ENCODE peak calls at places on chromosomes 2 and 18, in eight cellular contexts. One of them, this sample, is unnamed.

GRCh38 chr18:70333757-70334156 is 44.9 kb downstream of the SOCS6 start:
- DNase-seq in cardiac fibroblast: peak; percentile 99
- DNase-seq in fibroblast of lung: peak; percentile 99
- DNase-seq in cardiac muscle cell: peak; percentile 91
- DNase-seq in brain microvascular endothelial cell: peak; percentile 96
- DNase-seq in K562: no peak
- DNase-seq in astrocyte of the spinal cord: peak; percentile 95
- DNase-seq in lung: peak; percentile 46
- DNase-seq in this sample: peak; percentile 83

GRCh38 chr2:38508311-38509039 is 94.3 kb downstream of the HNRNPLL start:
- DNase-seq in cardiac fibroblast: peak; percentile 90
- DNase-seq in fibroblast of lung: peak; percentile 64
- DNase-seq in cardiac muscle cell: peak; percentile 93
- DNase-seq in brain microvascular endothelial cell: peak; percentile 77
- DNase-seq in K562: peak; percentile 79
- DNase-seq in astrocyte of the spinal cord: peak; percentile 74
- DNase-seq in lung: peak; percentile 88
- DNase-seq in this sample: peak; percentile 59

GRCh38 chr2:7812231-7812995 is 869.4 kb upstream of the ID2 start:
- DNase-seq in cardiac fibroblast: peak; percentile 75
- DNase-seq in fibroblast of lung: peak; percentile 85
- DNase-seq in cardiac muscle cell: peak; percentile 37
- DNase-seq in brain microvascular endothelial cell: peak; percentile 71
- DNase-seq in K562: no peak
- DNase-seq in astrocyte of the spinal cord: peak; percentile 79
- DNase-seq in lung: no peak
- DNase-seq in this sample: peak; percentile 61

GRCh38 chr2:74493546-74493945 is 5.9 kb downstream of the LBX2 start:
- DNase-seq in cardiac fibroblast: peak; percentile 27
- DNase-seq in fibroblast of lung: no peak
- DNase-seq in cardiac muscle cell: no peak
- DNase-seq in brain microvascular endothelial cell: no peak
- DNase-seq in K562: no peak
- DNase-seq in astrocyte of the spinal cord: no peak
- DNase-seq in lung: no peak
- DNase-seq in this sample: no peak

GRCh38 chr2:222440670-222441422 is 16.5 kb downstream of the SGPP2 start:
- DNase-seq in cardiac fibroblast: peak; percentile 59
- DNase-seq in fibroblast of lung: peak; percentile 84
- DNase-seq in cardiac muscle cell: peak; percentile 81
- DNase-seq in brain microvascular endothelial cell: peak; percentile 43
- DNase-seq in K562: no peak
- DNase-seq in astrocyte of the spinal cord: peak; percentile 83
- DNase-seq in lung: no peak
- DNase-seq in this sample: peak; percentile 13

GRCh38 chr18:61635901-61636528 is 256.8 kb downstream of the RNF152 start:
- DNase-seq in cardiac fibroblast: peak; percentile 80
- DNase-seq in fibroblast of lung: peak; percentile 27
- DNase-seq in cardiac muscle cell: peak; percentile 68
- DNase-seq in brain microvascular endothelial cell: peak; percentile 35
- DNase-seq in K562: peak; percentile 22
- DNase-seq in astrocyte of the spinal cord: peak; percentile 67
- DNase-seq in lung: peak; percentile 50
- DNase-seq in this sample: no peak

GRCh38 chr2:25159947-25160346 is 8.4 kb downstream of the POMC start:
- DNase-seq in cardiac fibroblast: peak; percentile 15
- DNase-seq in fibroblast of lung: no peak
- DNase-seq in cardiac muscle cell: peak; percentile 42
- DNase-seq in brain microvascular endothelial cell: no peak
- DNase-seq in K562: peak; percentile 58
- DNase-seq in astrocyte of the spinal cord: no peak
- DNase-seq in lung: no peak
- DNase-seq in this sample: no peak

GRCh38 chr2:202172439-202173191 is 65.8 kb downstream of the SUMO1 start:
- DNase-seq in cardiac fibroblast: no peak
- DNase-seq in fibroblast of lung: peak; percentile 42
- DNase-seq in cardiac muscle cell: peak; percentile 24
- DNase-seq in brain microvascular endothelial cell: no peak
- DNase-seq in K562: no peak
- DNase-seq in astrocyte of the spinal cord: no peak
- DNase-seq in lung: no peak
- DNase-seq in this sample: no peak

GRCh38 chr18:6352275-6352674 is 62.4 kb downstream of the L3MBTL4 start:
- DNase-seq in cardiac fibroblast: no peak
- DNase-seq in fibroblast of lung: no peak
- DNase-seq in cardiac muscle cell: no peak
- DNase-seq in brain microvascular endothelial cell: no peak
- DNase-seq in K562: no peak
- DNase-seq in astrocyte of the spinal cord: no peak
- DNase-seq in lung: no peak
- DNase-seq in this sample: no peak

GRCh38 chr2:232386740-232387450 is 8.3 kb downstream of the ALPP start:
- DNase-seq in cardiac fibroblast: peak; percentile 15
- DNase-seq in fibroblast of lung: peak; percentile 36
- DNase-seq in cardiac muscle cell: peak; percentile 38
- DNase-seq in brain microvascular endothelial cell: peak; percentile 44
- DNase-seq in K562: no peak
- DNase-seq in astrocyte of the spinal cord: peak; percentile 20
- DNase-seq in lung: no peak
- DNase-seq in this sample: no peak

GRCh38 chr18:80167947-80168745 is 59.1 kb downstream of the ADNP2 start:
- DNase-seq in cardiac fibroblast: no peak
- DNase-seq in fibroblast of lung: no peak
- DNase-seq in cardiac muscle cell: no peak
- DNase-seq in brain microvascular endothelial cell: no peak
- DNase-seq in K562: no peak
- DNase-seq in astrocyte of the spinal cord: no peak
- DNase-seq in lung: no peak
- DNase-seq in this sample: no peak

GRCh38 chr2:40201425-40201824 is 250.5 kb downstream of the SLC8A1 start:
- DNase-seq in cardiac fibroblast: peak; percentile 35
- DNase-seq in fibroblast of lung: peak; percentile 30
- DNase-seq in cardiac muscle cell: no peak
- DNase-seq in brain microvascular endothelial cell: no peak
- DNase-seq in K562: no peak
- DNase-seq in astrocyte of the spinal cord: no peak
- DNase-seq in lung: no peak
- DNase-seq in this sample: no peak

GRCh38 chr18:2881490-2882195 is 34.8 kb downstream of the EMILIN2 start:
- DNase-seq in cardiac fibroblast: peak; percentile 90
- DNase-seq in fibroblast of lung: peak; percentile 85
- DNase-seq in cardiac muscle cell: peak; percentile 93
- DNase-seq in brain microvascular endothelial cell: peak; percentile 88
- DNase-seq in K562: no peak
- DNase-seq in astrocyte of the spinal cord: peak; percentile 85
- DNase-seq in lung: peak; percentile 33
- DNase-seq in this sample: no peak

GRCh38 chr2:59339837-59340207 is 1098.7 kb upstream of the FANCL start:
- DNase-seq in cardiac fibroblast: no peak
- DNase-seq in fibroblast of lung: no peak
- DNase-seq in cardiac muscle cell: no peak
- DNase-seq in brain microvascular endothelial cell: no peak
- DNase-seq in K562: no peak
- DNase-seq in astrocyte of the spinal cord: no peak
- DNase-seq in lung: no peak
- DNase-seq in this sample: no peak

GRCh38 chr18:44815108-44815507 is 134.4 kb downstream of the SETBP1 start:
- DNase-seq in cardiac fibroblast: no peak
- DNase-seq in fibroblast of lung: no peak
- DNase-seq in cardiac muscle cell: no peak
- DNase-seq in brain microvascular endothelial cell: no peak
- DNase-seq in K562: no peak
- DNase-seq in astrocyte of the spinal cord: no peak
- DNase-seq in lung: no peak
- DNase-seq in this sample: no peak

GRCh38 chr18:3251249-3251962 is 3.8 kb downstream of the MYL12A start:
- DNase-seq in cardiac fibroblast: peak; percentile 47
- DNase-seq in fibroblast of lung: no peak
- DNase-seq in cardiac muscle cell: no peak
- DNase-seq in brain microvascular endothelial cell: no peak
- DNase-seq in K562: no peak
- DNase-seq in astrocyte of the spinal cord: no peak
- DNase-seq in lung: no peak
- DNase-seq in this sample: no peak

GRCh38 chr2:204655101-204655500 is 109.8 kb downstream of the PARD3B start:
- DNase-seq in cardiac fibroblast: peak; percentile 66
- DNase-seq in fibroblast of lung: peak; percentile 43
- DNase-seq in cardiac muscle cell: peak; percentile 76
- DNase-seq in brain microvascular endothelial cell: no peak
- DNase-seq in K562: no peak
- DNase-seq in astrocyte of the spinal cord: no peak
- DNase-seq in lung: no peak
- DNase-seq in this sample: no peak

GRCh38 chr18:6982398-6982797 is 135.2 kb downstream of the LAMA1 start:
- DNase-seq in cardiac fibroblast: no peak
- DNase-seq in fibroblast of lung: no peak
- DNase-seq in cardiac muscle cell: no peak
- DNase-seq in brain microvascular endothelial cell: no peak
- DNase-seq in K562: no peak
- DNase-seq in astrocyte of the spinal cord: no peak
- DNase-seq in lung: no peak
- DNase-seq in this sample: no peak

GRCh38 chr2:200138386-200139184 is 167.9 kb upstream of the SPATS2L start:
- DNase-seq in cardiac fibroblast: peak; percentile 16
- DNase-seq in fibroblast of lung: peak; percentile 83
- DNase-seq in cardiac muscle cell: peak; percentile 30
- DNase-seq in brain microvascular endothelial cell: peak; percentile 33
- DNase-seq in K562: no peak
- DNase-seq in astrocyte of the spinal cord: peak; percentile 82
- DNase-seq in lung: no peak
- DNase-seq in this sample: no peak

GRCh38 chr2:217740796-217741195 is 262.0 kb downstream of the TNS1 start:
- DNase-seq in cardiac fibroblast: no peak
- DNase-seq in fibroblast of lung: no peak
- DNase-seq in cardiac muscle cell: no peak
- DNase-seq in brain microvascular endothelial cell: no peak
- DNase-seq in K562: no peak
- DNase-seq in astrocyte of the spinal cord: no peak
- DNase-seq in lung: no peak
- DNase-seq in this sample: no peak

GRCh38 chr2:18883626-18884456 is 294.5 kb upstream of the NT5C1B start:
- DNase-seq in cardiac fibroblast: peak; percentile 57
- DNase-seq in fibroblast of lung: peak; percentile 11
- DNase-seq in cardiac muscle cell: peak; percentile 41
- DNase-seq in brain microvascular endothelial cell: peak; percentile 20
- DNase-seq in K562: no peak
- DNase-seq in astrocyte of the spinal cord: peak; percentile 38
- DNase-seq in lung: no peak
- DNase-seq in this sample: peak; percentile 6

DNA sequence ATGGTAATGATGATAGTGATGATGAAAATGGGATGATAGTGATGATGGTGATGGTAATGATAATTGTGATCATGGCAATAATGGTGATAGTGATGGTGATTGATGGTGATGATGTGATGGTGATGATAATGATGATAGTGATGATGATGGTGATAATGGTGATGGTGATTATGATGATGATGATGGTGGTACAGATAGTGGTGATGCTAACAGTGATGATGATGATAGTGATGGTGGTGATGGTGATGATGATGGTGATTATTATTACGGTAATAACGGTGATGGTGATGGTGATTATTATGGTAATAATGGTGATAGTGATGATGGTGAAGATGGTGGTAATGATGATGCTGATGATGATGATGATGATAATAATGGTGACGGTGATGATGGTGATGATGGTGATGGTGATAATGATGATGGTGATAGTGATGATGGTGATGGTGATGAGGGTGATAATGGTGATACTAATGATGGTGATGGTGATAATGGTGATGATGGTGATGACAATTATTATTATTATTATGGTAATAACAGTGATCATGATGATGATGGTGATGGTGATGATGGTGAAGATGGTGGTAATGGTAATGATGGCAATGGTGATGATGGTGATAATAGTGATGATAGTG is 151.0 kb downstream of the ZNF516 start:
- DNase-seq in cardiac fibroblast: no peak
- DNase-seq in fibroblast of lung: no peak
- DNase-seq in cardiac muscle cell: no peak
- DNase-seq in brain microvascular endothelial cell: no peak
- DNase-seq in K562: no peak
- DNase-seq in astrocyte of the spinal cord: no peak
- DNase-seq in lung: no peak
- DNase-seq in this sample: no peak
- H3K4me3 ChIP-seq in cardiac fibroblast: no peak overlapping the region
- H3K4me3 ChIP-seq in fibroblast of lung: no peak overlapping the region
- H3K4me3 ChIP-seq in cardiac muscle cell: no peak overlapping the region
- H3K4me3 ChIP-seq in brain microvascular endothelial cell: no peak overlapping the region
- H3K4me3 ChIP-seq in K562: no peak overlapping the region
- H3K4me3 ChIP-seq in astrocyte of the spinal cord: no peak overlapping the region
- H3K4me3 ChIP-seq in lung: no peak overlapping the region
- H3K4me3 ChIP-seq in this sample: no peak overlapping the region

GRCh38 chr2:35871672-35872071 is 483.9 kb upstream of the CRIM1 start:
- DNase-seq in cardiac fibroblast: no peak
- DNase-seq in fibroblast of lung: no peak
- DNase-seq in cardiac muscle cell: no peak
- DNase-seq in brain microvascular endothelial cell: no peak
- DNase-seq in K562: no peak
- DNase-seq in astrocyte of the spinal cord: no peak
- DNase-seq in lung: no peak
- DNase-seq in this sample: no peak

GRCh38 chr2:35873921-35874320 is 481.7 kb upstream of the CRIM1 start:
- DNase-seq in cardiac fibroblast: no peak
- DNase-seq in fibroblast of lung: no peak
- DNase-seq in cardiac muscle cell: no peak
- DNase-seq in brain microvascular endothelial cell: no peak
- DNase-seq in K562: no peak
- DNase-seq in astrocyte of the spinal cord: no peak
- DNase-seq in lung: no peak
- DNase-seq in this sample: no peak
- TF ChIP-seq CTCF in cardiac fibroblast: no peak
- TF ChIP-seq CTCF in fibroblast of lung: no peak
- TF ChIP-seq CTCF in cardiac muscle cell: no peak
- TF ChIP-seq CTCF in brain microvascular endothelial cell: peak; percentile 3
- TF ChIP-seq CTCF in K562: no peak
- TF ChIP-seq CTCF in astrocyte of the spinal cord: no peak
- TF ChIP-seq CTCF in lung: no peak
- TF ChIP-seq CTCF in this sample: peak; percentile 8

GRCh38 chr2:225353579-225354085 is 45.9 kb upstream of the NYAP2 start:
- DNase-seq in cardiac fibroblast: no peak
- DNase-seq in fibroblast of lung: peak; percentile 24
- DNase-seq in cardiac muscle cell: no peak
- DNase-seq in brain microvascular endothelial cell: no peak
- DNase-seq in K562: no peak
- DNase-seq in astrocyte of the spinal cord: no peak
- DNase-seq in lung: no peak
- DNase-seq in this sample: no peak

GRCh38 chr2:225354281-225354774 is 45.2 kb upstream of the NYAP2 start:
- DNase-seq in cardiac fibroblast: peak; percentile 32
- DNase-seq in fibroblast of lung: peak; percentile 92
- DNase-seq in cardiac muscle cell: no peak
- DNase-seq in brain microvascular endothelial cell: peak; percentile 86
- DNase-seq in K562: no peak
- DNase-seq in astrocyte of the spinal cord: peak; percentile 94
- DNase-seq in lung: no peak
- DNase-seq in this sample: peak; percentile 80

GRCh38 chr2:225355788-225356187 is 43.7 kb upstream of the NYAP2 start:
- DNase-seq in cardiac fibroblast: no peak
- DNase-seq in fibroblast of lung: no peak
- DNase-seq in cardiac muscle cell: no peak
- DNase-seq in brain microvascular endothelial cell: no peak
- DNase-seq in K562: no peak
- DNase-seq in astrocyte of the spinal cord: no peak
- DNase-seq in lung: no peak
- DNase-seq in this sample: no peak
- H3K4me3 ChIP-seq in cardiac fibroblast: no peak overlapping the region
- H3K4me3 ChIP-seq in fibroblast of lung: no peak overlapping the region
- H3K4me3 ChIP-seq in cardiac muscle cell: no peak overlapping the region
- H3K4me3 ChIP-seq in brain microvascular endothelial cell: no peak overlapping the region
- H3K4me3 ChIP-seq in K562: no peak overlapping the region
- H3K4me3 ChIP-seq in astrocyte of the spinal cord: no peak overlapping the region
- H3K4me3 ChIP-seq in lung: no peak overlapping the region
- H3K4me3 ChIP-seq in this sample: no peak overlapping the region

GRCh38 chr2:22043784-22044183 is 920.0 kb downstream of the TDRD15 start:
- DNase-seq in cardiac fibroblast: no peak
- DNase-seq in fibroblast of lung: no peak
- DNase-seq in cardiac muscle cell: no peak
- DNase-seq in brain microvascular endothelial cell: no peak
- DNase-seq in K562: no peak
- DNase-seq in astrocyte of the spinal cord: no peak
- DNase-seq in lung: no peak
- DNase-seq in this sample: no peak
- TF ChIP-seq CTCF in cardiac fibroblast: no peak
- TF ChIP-seq CTCF in fibroblast of lung: no peak
- TF ChIP-seq CTCF in cardiac muscle cell: no peak
- TF ChIP-seq CTCF in brain microvascular endothelial cell: no peak
- TF ChIP-seq CTCF in K562: no peak
- TF ChIP-seq CTCF in astrocyte of the spinal cord: no peak
- TF ChIP-seq CTCF in lung: no peak
- TF ChIP-seq CTCF in this sample: no peak

This sample was measured in retinal pigment epithelial cell.